ENCODE peak calls at places on chromosomes 2 and 18, in six cellular contexts. Z is brain microvascular endothelial cell, Y is adrenal gland, H is uterus, G is choroid plexus epithelial cell, U is cardiac fibroblast. N is an unnamed sample.

GRCh38 chr18:78782951-78783563 is 196.6 kb upstream of the SALL3 start:
- DNase-seq in U (no peak), H (no peak), G (no peak), Y (no peak), Z (no peak), N (no peak)

GRCh38 chr2:112877423-112877822 is 33.5 kb upstream of the IL37 start:
- DNase-seq in U (peak; percentile 36), G (no peak), Z (no peak), H (no peak), Y (no peak), N (peak; percentile 53)

GRCh38 chr2:174951746-174952145 is 53.4 kb downstream of the CHN1 start:
- DNase-seq in U (peak; percentile 64), H (no peak), G (peak; percentile 88), Y (no peak), Z (peak; percentile 49), N (peak; percentile 18)

GRCh38 chr2:126782648-126783047 is 116.0 kb upstream of the TEX51 start:
- DNase-seq in Y (no peak), Z (no peak), G (no peak), U (no peak), H (no peak), N (no peak)

GRCh38 chr2:181258761-181259160 is 198.4 kb upstream of the ITGA4 start:
- DNase-seq in U (peak; percentile 86), G (peak; percentile 77), H (no peak), Z (peak; percentile 86), Y (no peak), N (no peak)

GRCh38 chr2:155965415-155966070 is 367.0 kb downstream of the NR4A2 start:
- DNase-seq in U (no peak), Z (no peak), Y (no peak), H (no peak), G (no peak), N (peak; percentile 33)

GRCh38 chr2:42510191-42510929 is 16.6 kb upstream of the KCNG3 start:
- DNase-seq in U (no peak), Z (peak; percentile 63), G (peak; percentile 52), Y (peak; percentile 14), H (no peak), N (no peak)

GRCh38 chr2:179106342-179107178 is 56.6 kb upstream of the CCDC141 start:
- DNase-seq in Z (peak; percentile 94), Y (peak; percentile 70), G (peak; percentile 96), U (peak; percentile 99), H (peak; percentile 34), N (peak; percentile 97)

GRCh38 chr2:16649353-16650286 is 16.0 kb downstream of the CYRIA start:
- DNase-seq in U (no peak), Z (no peak), G (no peak), Y (no peak), H (no peak), N (no peak)

GRCh38 chr18:70175216-70175615 is 30.3 kb downstream of the RTTN start:
- DNase-seq in Y (no peak), H (no peak), U (no peak), Z (no peak), G (no peak), N (no peak)

GRCh38 chr2:130911996-130912395 is 75.3 kb downstream of the ARHGEF4 start:
- DNase-seq in G (no peak), Z (no peak), Y (no peak), U (no peak), H (no peak), N (peak; percentile 38)

GRCh38 chr18:48436907-48437306 is 27.7 kb upstream of the ZBTB7C start:
- DNase-seq in U (no peak), Z (no peak), H (no peak), Y (no peak), G (no peak), N (no peak)

GRCh38 chr2:10141736-10142639 is 19.4 kb downstream of the RRM2 start:
- DNase-seq in H (no peak), G (peak; percentile 30), Y (peak; percentile 57), Z (no peak), U (peak; percentile 14), N (peak; percentile 28)

GRCh38 chr18:55579471-55579870 is 8.5 kb downstream of the TCF4 start:
- DNase-seq in Y (no peak), H (no peak), G (peak; percentile 54), Z (no peak), U (peak; percentile 37), N (no peak)

GRCh38 chr2:208278549-208278948 is 12.5 kb downstream of the PIKFYVE start:
- DNase-seq in U (no peak), H (no peak), G (no peak), Y (no peak), Z (no peak), N (no peak)

GRCh38 chr18:41647914-41648313 is 307.1 kb upstream of the PIK3C3 start:
- DNase-seq in Y (no peak), H (no peak), Z (no peak), U (no peak), G (no peak), N (no peak)

GRCh38 chr2:3650140-3650944 is 7.7 kb upstream of the ALLC start:
- DNase-seq in G (no peak), U (no peak), Z (no peak), H (no peak), Y (no peak), N (no peak)

GRCh38 chr2:127321306-127321705 is 27.4 kb upstream of the ERCC3 start:
- DNase-seq in U (peak; percentile 4), G (peak; percentile 63), H (no peak), Z (no peak), Y (no peak), N (no peak)

GRCh38 chr2:235570256-235570655 is 76.4 kb downstream of the AGAP1 start:
- DNase-seq in Z (no peak), H (no peak), Y (no peak), U (peak; percentile 28), G (peak; percentile 35), N (no peak)

GRCh38 chr18:32771871-32772499 is 838 bp downstream of the KLHL14 start:
- DNase-seq in H (no peak), Z (no peak), U (no peak), G (no peak), Y (no peak), N (no peak)

GRCh38 chr2:193482557-193482956 is 1287.8 kb upstream of the TMEFF2 start:
- DNase-seq in Z (no peak), G (no peak), H (no peak), Y (no peak), U (no peak), N (no peak)

GRCh38 chr2:66890286-66890812 is 455.4 kb downstream of the MEIS1 start:
- DNase-seq in H (no peak), U (no peak), G (peak; percentile 29), Y (no peak), Z (no peak), N (no peak)

GRCh38 chr2:7031424-7032245 is 114.4 kb downstream of the RNF144A start:
- DNase-seq in Y (peak; percentile 62), G (peak; percentile 92), U (peak; percentile 68), Z (peak; percentile 24), H (peak; percentile 60), N (peak; percentile 99)

GRCh38 chr18:3914116-3914515 is 464.1 kb downstream of the TGIF1 start:
- DNase-seq in G (no peak), U (no peak), Z (no peak), Y (no peak), H (no peak), N (no peak)

GRCh38 chr2:16386431-16386830 is 279.2 kb downstream of the CYRIA start:
- DNase-seq in H (no peak), U (no peak), Y (no peak), Z (no peak), G (no peak), N (no peak)

GRCh38 chr2:176085861-176086771 is 2.4 kb upstream of the EVX2 start:
- DNase-seq in Z (no peak), Y (peak; percentile 44), G (peak; percentile 45), H (no peak), U (peak; percentile 50), N (peak; percentile 50)

GRCh38 chr2:26735096-26735495 is 29.0 kb upstream of the SLC35F6 start:
- DNase-seq in Y (peak; percentile 86), U (peak; percentile 92), Z (peak; percentile 85), H (no peak), G (peak; percentile 93), N (peak; percentile 74)

DNA sequence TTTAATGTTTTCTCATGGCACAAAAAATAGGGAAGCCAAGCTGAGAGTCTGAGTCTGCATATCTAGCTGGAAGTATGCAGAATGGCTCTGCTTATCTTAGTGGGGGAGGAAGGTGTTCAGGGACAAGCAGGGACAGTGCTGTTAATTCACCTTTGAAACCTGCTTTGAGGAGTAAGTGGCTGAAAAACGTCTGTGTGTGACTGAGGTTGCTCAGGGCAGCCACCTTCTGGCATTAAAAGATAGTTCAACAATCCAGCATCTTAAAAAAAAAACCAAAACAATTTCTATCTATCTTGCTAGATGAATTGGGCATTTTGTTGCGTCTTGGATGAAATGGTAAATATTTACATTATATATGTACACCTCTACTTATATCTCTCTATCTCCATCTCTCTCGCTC is 2.0 kb upstream of the TRPM8 start:
- DNase-seq in Y (no peak), G (peak; percentile 15), Z (no peak), U (peak; percentile 10), H (no peak), N (peak; percentile 14)
- TF ChIP-seq CTCF in Y (no peak), G (peak; percentile 44), Z (peak; percentile 49), U (peak; percentile 25), H (no peak), N (no peak)

GRCh38 chr2:148645135-148645924 is 779 bp downstream of the EPC2 start:
- DNase-seq in Z (peak; percentile 82), U (peak; percentile 94), Y (peak; percentile 95), G (peak; percentile 92), H (peak; percentile 91), N (peak; percentile 90)
- TF ChIP-seq CTCF in Z (peak; percentile 53), U (peak; percentile 35), Y (peak; percentile 59), G (peak; percentile 61), H (no peak), N (peak; percentile 13)

DNA sequence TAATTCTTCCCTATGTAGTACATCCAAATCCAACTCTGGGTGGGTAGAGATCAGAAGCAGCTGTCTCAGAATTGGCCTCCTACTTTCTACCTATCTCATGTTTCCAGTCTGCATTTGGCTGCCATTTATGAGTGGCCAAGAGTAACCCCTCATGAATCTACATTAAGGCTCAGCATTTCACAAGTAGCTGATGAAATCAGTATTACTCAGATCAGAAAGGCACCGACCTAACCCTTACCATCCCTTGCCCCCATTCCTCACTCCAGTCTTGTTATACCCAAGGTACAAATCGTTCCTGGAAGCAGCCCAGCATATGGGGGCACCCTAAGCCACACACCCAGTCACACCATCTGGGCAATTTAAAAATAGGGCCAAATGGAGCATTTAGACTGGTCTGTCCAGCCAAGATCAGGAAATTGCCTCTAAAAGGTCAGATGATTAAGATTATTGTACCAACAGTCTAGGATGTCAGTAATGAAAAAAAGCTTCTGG is 37.0 kb downstream of the CD28 start:
- DNase-seq in U (peak; percentile 77), G (peak; percentile 53), H (no peak), Z (no peak), Y (no peak), N (peak; percentile 89)
- TF ChIP-seq CTCF in U (no peak), G (no peak), H (no peak), Z (no peak), Y (no peak), N (no peak)

DNA sequence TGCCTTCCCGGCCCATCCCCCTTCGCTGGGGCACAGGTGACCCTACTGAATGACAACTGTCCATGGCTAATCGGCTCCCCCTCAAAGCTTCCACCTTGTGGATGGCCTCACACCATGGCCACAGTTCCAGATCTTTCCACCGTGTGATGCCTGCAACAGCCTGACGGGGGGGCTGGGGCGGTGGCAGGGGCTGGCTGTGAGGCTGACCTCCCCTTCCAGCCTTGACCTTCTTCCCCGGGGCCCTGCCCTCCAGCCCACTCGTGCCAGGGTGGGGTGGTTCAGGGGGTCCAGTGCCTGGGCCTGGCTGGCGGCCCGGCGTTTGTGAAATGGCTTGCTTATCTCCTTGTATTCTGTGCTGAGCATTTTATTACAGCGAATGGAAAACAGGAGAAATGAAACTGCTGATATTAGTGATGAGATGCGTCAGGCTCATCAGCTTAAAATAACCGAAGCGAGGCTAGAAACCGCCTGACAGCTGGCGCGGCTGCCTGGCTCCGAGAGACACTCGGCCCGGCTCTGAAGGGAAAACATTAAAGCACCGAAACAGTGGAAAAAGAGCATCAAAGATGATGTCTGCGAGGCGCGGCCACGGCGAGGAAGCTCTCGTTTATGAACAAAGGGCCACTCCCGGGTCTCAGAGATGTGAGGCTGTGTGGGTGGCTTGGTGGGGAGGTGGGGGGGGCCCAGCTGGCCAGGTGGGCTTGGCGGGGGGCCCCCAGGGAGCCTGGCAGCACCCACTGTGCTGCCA is 916 bp upstream of the PDCD1 start:
- DNase-seq in G (peak; percentile 51), Y (peak; percentile 46), Z (no peak), U (peak; percentile 42), H (peak; percentile 76), N (no peak)
- TF ChIP-seq CTCF in G (no peak), Y (peak; percentile 16), Z (peak; percentile 48), U (peak; percentile 25), H (no peak), N (peak; percentile 22)

N was measured in MCF 10A.